ENCODE peak calls at places on chromosomes 11 and 22, in four cellular contexts. Y, X, M and Q are unnamed samples.

GRCh38 chr11:34205326-34206035 is 100.1 kb downstream of the NAT10 start:
- DNase-seq in Y (no peak), X (no peak), M (no peak), Q (peak)

GRCh38 chr11:16512842-16513241 is 156.5 kb upstream of the SOX6 start:
- DNase-seq in Y (no peak), X (no peak), M (no peak), Q (no peak)

GRCh38 chr11:5291207-5291838 is 10.4 kb downstream of the OR51B4 start:
- DNase-seq in Y (peak), X (no peak), M (peak), Q (peak)

GRCh38 chr11:107397357-107397756 is 60.3 kb downstream of the CWF19L2 start:
- DNase-seq in Y (no peak), X (no peak), M (peak), Q (no peak)

GRCh38 chr11:119995730-119996491 is 142.0 kb downstream of the TRIM29 start:
- DNase-seq in Y (no peak), X (no peak), M (no peak), Q (no peak)

GRCh38 chr11:3614742-3615171 is 27.0 kb downstream of the ART5 start:
- DNase-seq in Y (no peak), X (peak), M (no peak), Q (peak)

GRCh38 chr22:44024288-44024908 is at the start of gene PARVB:
- DNase-seq in Y (no peak), X (peak), M (no peak), Q (no peak)

GRCh38 chr11:86931965-86932332 is 23.2 kb downstream of the FZD4 start:
- DNase-seq in Y (peak), X (no peak), M (peak), Q (peak)

GRCh38 chr11:107853070-107853469 is 5.5 kb downstream of the SLC35F2 start:
- DNase-seq in Y (no peak), X (no peak), M (no peak), Q (no peak)

GRCh38 chr11:14417186-14417585 is 58.2 kb upstream of the RRAS2 start:
- DNase-seq in Y (no peak), X (no peak), M (no peak), Q (no peak)

GRCh38 chr11:14417975-14418374 is 59.0 kb upstream of the RRAS2 start:
- DNase-seq in Y (no peak), X (no peak), M (no peak), Q (peak)

GRCh38 chr11:14413307-14414072 is 54.5 kb upstream of the RRAS2 start:
- DNase-seq in Y (peak), X (no peak), M (no peak), Q (peak)

GRCh38 chr11:14411818-14412217 is 52.8 kb upstream of the RRAS2 start:
- DNase-seq in Y (peak), X (no peak), M (peak), Q (peak)

GRCh38 chr11:14414470-14415461 is 55.8 kb upstream of the RRAS2 start:
- DNase-seq in Y (no peak), X (no peak), M (no peak), Q (no peak)
- TF ChIP-seq CTCF in Y (peak), X (no peak), M (no peak), Q (no peak)

DNA sequence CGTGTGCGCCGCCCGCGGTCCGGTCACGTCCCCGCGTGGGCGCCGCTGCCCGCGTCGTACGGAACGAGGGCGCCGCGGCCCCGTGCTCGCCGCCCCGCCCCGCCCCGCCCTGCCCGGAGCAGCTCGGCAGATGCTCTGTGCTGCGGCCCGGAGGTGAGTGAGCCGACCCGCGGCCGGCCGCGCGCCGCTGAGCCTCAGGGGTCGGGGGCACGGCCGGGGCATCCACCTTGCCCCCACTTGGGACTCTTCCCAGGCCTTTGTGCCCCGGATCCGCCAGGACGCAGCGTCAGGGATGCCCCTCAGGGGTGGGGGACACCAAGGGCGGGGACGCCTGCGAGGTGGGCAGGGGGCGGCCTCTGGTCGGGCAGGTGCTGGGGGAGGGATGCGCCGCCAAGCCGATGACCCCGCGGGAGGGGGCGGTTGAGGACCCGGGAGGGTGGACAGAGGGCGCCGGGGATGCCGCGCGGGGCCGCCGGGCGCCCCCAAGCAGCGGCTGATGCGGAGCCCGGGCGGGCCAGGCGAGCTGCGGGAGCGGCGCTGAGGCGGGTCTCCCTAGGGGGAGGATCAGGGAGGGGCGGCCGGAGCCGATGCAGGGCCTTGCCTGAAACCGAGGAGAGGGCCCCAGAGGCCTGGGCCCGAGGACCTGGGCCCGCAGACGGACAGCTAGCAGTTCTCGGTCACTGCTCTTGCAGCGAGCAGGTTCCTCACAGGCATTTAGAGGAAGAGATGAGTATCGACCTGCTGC is at the start of gene GNAZ:
- DNase-seq in Y (no peak), X (peak), M (no peak), Q (peak)
- TF ChIP-seq CTCF in Y (no peak), X (no peak), M (no peak), Q (no peak)

DNA sequence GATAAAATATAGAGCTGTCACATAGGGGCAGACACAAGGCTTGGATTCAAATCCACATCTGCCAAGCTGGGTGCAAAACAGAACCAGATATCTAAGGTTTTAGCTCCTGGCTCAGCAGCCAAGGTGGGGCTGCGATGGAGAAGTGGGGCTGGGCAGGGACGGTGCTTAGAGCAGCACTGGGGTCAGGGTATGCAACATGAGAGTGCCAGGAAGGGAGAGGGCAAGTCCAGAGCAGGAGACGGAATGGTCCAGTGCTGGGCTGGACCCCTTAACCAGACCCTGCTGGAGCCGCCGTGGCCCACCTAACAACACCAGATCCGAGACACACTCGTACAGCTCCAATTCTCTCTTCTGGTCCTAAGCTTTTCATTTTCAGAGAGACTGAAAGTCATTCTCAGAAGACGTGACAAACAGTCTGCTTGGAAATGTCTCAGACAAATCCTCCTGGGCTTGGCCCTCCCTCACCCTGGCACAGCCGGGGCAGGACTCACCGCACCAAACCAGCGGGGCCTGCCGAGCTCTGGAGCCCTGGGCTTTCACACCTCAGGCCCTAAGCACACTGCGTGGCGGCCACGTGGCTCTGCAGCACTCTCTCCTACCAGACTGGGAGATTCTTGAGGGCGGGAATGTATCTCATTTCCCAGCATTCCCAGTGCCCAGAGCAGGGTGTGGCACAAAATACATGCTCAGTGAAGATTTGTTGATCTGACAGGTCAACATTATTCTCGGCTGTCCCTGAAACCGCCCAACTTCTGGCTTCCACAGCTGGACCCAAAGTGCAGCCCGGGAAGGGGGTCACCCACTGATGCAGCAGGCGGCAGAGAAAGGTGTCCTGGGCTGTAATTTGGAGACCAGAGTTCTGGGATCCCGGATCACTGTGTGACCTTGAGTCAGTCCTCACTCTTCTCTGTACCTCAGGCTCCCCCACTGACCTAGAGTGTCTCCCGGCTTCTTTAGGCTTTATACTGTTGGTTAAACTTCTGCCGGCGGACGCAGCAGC is 11.6 kb downstream of the LRRC32 start:
- DNase-seq in Y (no peak), X (peak), M (no peak), Q (no peak)
- TF ChIP-seq CTCF in Y (no peak), X (no peak), M (no peak), Q (no peak)

GRCh38 chr11:15278129-15278528 is 163.4 kb downstream of the INSC start:
- DNase-seq in Y (peak), X (no peak), M (no peak), Q (no peak)
- TF ChIP-seq CTCF in Y (no peak), X (no peak), M (no peak), Q (no peak)